ENCODE peak calls at places on chromosomes 2 and 18, in five cellular contexts. Y is activated T-cell treated with anti-CD3 and anti-CD28 coated beads, Interleukin-2, amount 50 U/mL, for 24 hours; X is Caki2; C is AG20443; M is sigmoid colon. P is an unnamed sample.

GRCh38 chr18:23103449-23103848 is 31.8 kb upstream of the CABLES1 start:
- DNase-seq in C (no peak), X (no peak), M (no peak), Y (no peak), P (peak)

GRCh38 chr18:63823516-63824219 is 48.5 kb downstream of the SERPINB7 start:
- DNase-seq in X (no peak), M (no peak), C (no peak), Y (peak), P (no peak)

GRCh38 chr2:239930871-239931771 is 94.0 kb downstream of the NDUFA10 start:
- DNase-seq in M (peak), Y (peak), X (no peak), C (no peak), P (peak)

GRCh38 chr2:71602581-71602980 is 149.2 kb downstream of the DYSF start:
- DNase-seq in Y (no peak), X (no peak), M (peak), C (no peak), P (peak)

GRCh38 chr2:223100061-223100511 is 48.1 kb downstream of the KCNE4 start:
- DNase-seq in Y (no peak), C (peak), X (no peak), M (peak), P (no peak)

GRCh38 chr2:205712508-205712907 is 30.2 kb downstream of the NRP2 start:
- DNase-seq in C (peak), X (peak), M (no peak), Y (no peak), P (no peak)

GRCh38 chr2:207472343-207473202 is 57.2 kb upstream of the CREB1 start:
- DNase-seq in C (no peak), X (no peak), Y (no peak), M (no peak), P (no peak)

GRCh38 chr2:138814123-138814883 is 34.1 kb upstream of the NXPH2 start:
- DNase-seq in Y (no peak), M (no peak), C (no peak), X (no peak), P (no peak)

GRCh38 chr2:122451040-122451439 is 695.6 kb downstream of the TSN start:
- DNase-seq in M (no peak), X (peak), Y (no peak), C (no peak), P (no peak)

GRCh38 chr2:139271149-139271548 is 491.0 kb upstream of the NXPH2 start:
- DNase-seq in Y (no peak), X (no peak), C (no peak), M (no peak), P (no peak)

GRCh38 chr2:190637903-190638618 is 10.8 kb upstream of the NAB1 start:
- DNase-seq in Y (no peak), X (no peak), M (no peak), C (no peak), P (no peak)

GRCh38 chr2:180133736-180134135 is 126.6 kb upstream of the CWC22 start:
- DNase-seq in X (no peak), M (no peak), C (no peak), Y (no peak), P (no peak)

GRCh38 chr2:61135510-61135909 is 26.5 kb upstream of the C2orf74 start:
- DNase-seq in X (no peak), C (peak), M (no peak), Y (no peak), P (no peak)

GRCh38 chr2:85930129-85931124 is 41.6 kb upstream of the ST3GAL5 start:
- DNase-seq in M (no peak), Y (no peak), X (peak), C (no peak), P (no peak)

GRCh38 chr2:239184179-239184578 is 216.6 kb downstream of the HDAC4 start:
- DNase-seq in Y (peak), X (no peak), C (no peak), M (peak), P (peak)

GRCh38 chr2:59276033-59276432 is 1034.9 kb upstream of the FANCL start:
- DNase-seq in X (no peak), C (no peak), Y (no peak), M (no peak), P (no peak)

P was measured in spleen.